ENCODE peak calls at places on chromosomes 5 and 9, in six cellular contexts. S is stomach, B is sigmoid colon, G is transverse colon, R is HepG2, U is endothelial cell of umbilical vein. L is an unnamed sample.
A peak's percentile ranks its signal among the peaks of the same experiment; 100 is the strongest.

GRCh38 chr5:40984884-40985283 is 75.6 kb downstream of the C7 start:
- DNase-seq in S (no peak), B (no peak), G (no peak), R (no peak), U (no peak), L (no peak)

GRCh38 chr5:93343570-93343969 is 237.4 kb downstream of the NR2F1-AS1 start:
- DNase-seq in S (no peak), B (no peak), G (no peak), R (no peak), U (no peak), L (no peak)

GRCh38 chr5:39164016-39164415 is 55.3 kb downstream of the FYB1 start:
- DNase-seq in S (no peak), B (no peak), G (no peak), R (no peak), U (no peak), L (no peak)

GRCh38 chr9:8473226-8473625 is 673.6 kb upstream of the DMAC1 start:
- DNase-seq in S (no peak), B (no peak), G (no peak), R (no peak), U (no peak), L (no peak)

GRCh38 chr5:55187370-55187769 is 14.4 kb upstream of the CDC20B start:
- DNase-seq in S (no peak), B (no peak), G (no peak), R (no peak), U (peak; percentile 27), L (no peak)

GRCh38 chr9:99921875-99922710 is 15.6 kb downstream of the STX17 start:
- DNase-seq in S (no peak), B (no peak), G (no peak), R (no peak), U (no peak), L (no peak)

GRCh38 chr5:171711631-171712030 is 74.0 kb upstream of the SMIM23 start:
- DNase-seq in S (no peak), B (no peak), G (no peak), R (no peak), U (no peak), L (no peak)

GRCh38 chr9:90974007-90974406 is 172.4 kb downstream of the SYK start:
- DNase-seq in S (no peak), B (no peak), G (no peak), R (no peak), U (no peak), L (no peak)

GRCh38 chr5:111676496-111676895 is 80.5 kb downstream of the NREP start:
- DNase-seq in S (no peak), B (no peak), G (no peak), R (no peak), U (no peak), L (no peak)

GRCh38 chr9:4167040-4167671 is 132.7 kb downstream of the GLIS3 start:
- DNase-seq in S (no peak), B (no peak), G (no peak), R (no peak), U (no peak), L (no peak)

GRCh38 chr5:28328691-28329090 is 1290.3 kb upstream of the CDH9 start:
- DNase-seq in S (no peak), B (no peak), G (no peak), R (no peak), U (no peak), L (no peak)

DNA sequence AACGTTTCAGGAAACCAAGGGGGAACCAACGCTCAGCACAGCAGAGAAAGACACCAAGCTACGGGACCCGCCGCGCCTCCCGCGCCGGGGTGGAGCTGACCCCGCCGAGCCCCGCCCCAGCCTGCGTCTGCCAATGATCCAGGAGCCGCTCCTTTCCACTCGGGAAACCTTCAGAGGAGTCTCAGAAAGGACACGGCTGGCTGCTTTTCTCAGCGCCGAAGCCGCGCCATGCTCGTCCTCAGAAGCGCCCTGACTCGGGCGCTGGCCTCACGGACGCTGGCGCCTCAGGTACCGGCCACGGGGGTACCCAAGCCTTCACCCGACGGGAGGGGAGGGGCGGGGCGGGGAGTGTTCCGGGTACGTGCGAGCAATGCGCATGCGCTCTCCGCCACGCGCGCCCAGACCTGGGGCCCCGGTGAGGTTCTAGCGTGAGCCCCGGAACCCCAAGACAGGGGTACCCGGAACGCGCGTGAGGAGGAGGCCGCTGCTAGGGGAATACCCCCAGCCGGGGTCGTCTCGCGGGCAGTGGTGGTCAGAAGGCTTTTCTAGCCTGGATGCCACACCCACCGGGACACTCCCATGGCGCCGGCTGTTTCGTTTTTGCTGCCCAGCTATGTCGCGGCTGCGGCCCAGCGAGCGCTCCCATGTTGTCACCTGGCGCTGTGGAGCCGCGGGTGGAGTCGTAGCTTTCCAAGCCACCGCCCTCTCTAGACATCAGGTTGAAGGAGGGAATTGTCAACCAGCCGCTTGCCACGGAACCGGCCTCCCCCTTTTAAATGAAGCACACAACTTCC is at the start of gene NIPSNAP3A:
- DNase-seq in S (peak; percentile 88), B (peak; percentile 91), G (peak; percentile 92), R (peak; percentile 54), U (peak; percentile 84), L (peak; percentile 76)
- TF ChIP-seq POLR2A in S (no peak), B (peak; percentile 30), G (peak; percentile 72), R (peak; percentile 46), U (peak; percentile 79), L (peak; percentile 35)

GRCh38 chr5:7251127-7251526 is 144.8 kb upstream of the ADCY2 start:
- DNase-seq in S (no peak), B (no peak), G (no peak), R (no peak), U (no peak), L (no peak)
- TF ChIP-seq POLR2AphosphoS5 in S (no peak), B (no peak), G (no peak), R (no peak), U (no peak), L (no peak)

DNA sequence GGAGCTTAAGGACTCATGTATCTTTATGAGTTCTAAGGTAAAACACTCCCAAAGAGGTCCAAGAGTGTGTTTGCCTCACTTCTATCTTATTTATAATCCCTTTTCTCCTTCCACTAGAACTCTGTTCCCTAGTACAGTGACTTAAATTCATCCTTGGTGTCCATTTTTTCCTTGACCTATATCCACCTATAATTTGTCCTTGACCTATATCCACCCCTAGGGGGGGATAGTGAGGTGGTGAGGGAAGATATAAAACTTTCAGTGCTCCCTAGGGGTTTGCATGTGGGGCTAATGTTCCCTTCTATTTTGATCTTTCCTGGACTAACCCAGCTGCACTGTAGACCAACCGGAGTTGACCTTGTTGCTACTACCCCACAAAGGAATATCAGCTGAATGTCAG is 83.5 kb upstream of the GNAQ start:
- DNase-seq in S (no peak), B (no peak), G (no peak), R (peak; percentile 23), U (no peak), L (no peak)
- TF ChIP-seq CTCF in S (no peak), B (no peak), G (no peak), R (peak; percentile 17), U (no peak), L (no peak)

GRCh38 chr9:137446851-137447471 is 5.8 kb upstream of the ENTPD8 start:
- DNase-seq in S (no peak), B (no peak), G (peak; percentile 17), R (no peak), U (no peak), L (no peak)
- TF ChIP-seq POLR2A in S (no peak), B (no peak), G (no peak), R (no peak), U (no peak), L (no peak)

DNA sequence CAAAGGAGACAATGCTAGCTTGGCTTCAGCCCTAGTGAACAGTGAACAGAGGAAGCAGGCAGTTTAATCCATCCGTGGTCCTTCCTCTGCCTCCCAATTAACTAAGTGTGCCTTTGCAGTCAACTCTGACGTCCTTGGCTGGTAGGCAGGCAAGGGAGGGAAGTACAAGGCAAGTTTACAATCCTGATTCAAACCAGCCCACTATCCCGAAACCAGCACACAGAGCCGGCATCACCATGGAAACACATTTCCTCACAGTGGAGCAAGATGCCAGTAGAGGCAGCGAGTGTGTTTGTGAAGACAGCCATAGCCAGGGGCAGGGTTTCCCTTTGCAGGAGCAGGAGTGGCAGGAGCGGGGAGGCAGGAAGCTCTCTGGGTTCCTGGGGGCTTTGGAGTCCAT is 73.9 kb downstream of the GOLPH3 start:
- DNase-seq in S (no peak), B (peak; percentile 79), G (no peak), R (no peak), U (peak; percentile 82), L (no peak)
- TF ChIP-seq POLR2AphosphoS5 in S (peak; percentile 35), B (no peak), G (no peak), R (no peak), U (no peak), L (no peak)

GRCh38 chr9:130662099-130662926 is 2.1 kb upstream of the PRDM12 start:
- DNase-seq in S (no peak), B (no peak), G (no peak), R (no peak), U (no peak), L (no peak)
- TF ChIP-seq CTCF in S (no peak), B (no peak), G (no peak), R (peak; percentile 43), U (no peak), L (no peak)